ENCODE peak calls at places on chromosome 1, in eight cellular contexts. One of them, this sample, is unnamed.

GRCh38 chr1:162151900-162152829 is 82.7 kb downstream of the NOS1AP start:
- DNase-seq in A549: no peak
- DNase-seq in heart right ventricle: no peak
- DNase-seq in IMR-90: peak
- DNase-seq in gastrocnemius medialis: no peak
- DNase-seq in left lung: no peak
- DNase-seq in fibroblast of lung: peak
- DNase-seq in neural progenitor cell: no peak
- DNase-seq in this sample: peak

GRCh38 chr1:1899266-1899966 is 8.5 kb upstream of the GNB1 start:
- DNase-seq in left lung: no peak
- DNase-seq in gastrocnemius medialis: no peak
- DNase-seq in A549: no peak
- DNase-seq in fibroblast of lung: no peak
- DNase-seq in heart right ventricle: no peak
- DNase-seq in neural progenitor cell: peak
- DNase-seq in IMR-90: no peak
- DNase-seq in this sample: no peak

GRCh38 chr1:160373696-160374095 is 6.8 kb downstream of the NHLH1 start:
- DNase-seq in IMR-90: peak
- DNase-seq in heart right ventricle: no peak
- DNase-seq in neural progenitor cell: peak
- DNase-seq in gastrocnemius medialis: no peak
- DNase-seq in A549: no peak
- DNase-seq in left lung: no peak
- DNase-seq in fibroblast of lung: peak
- DNase-seq in this sample: no peak

GRCh38 chr1:94672934-94673333 is 131.4 kb upstream of the F3 start:
- DNase-seq in neural progenitor cell: no peak
- DNase-seq in fibroblast of lung: peak
- DNase-seq in heart right ventricle: no peak
- DNase-seq in IMR-90: peak
- DNase-seq in gastrocnemius medialis: no peak
- DNase-seq in left lung: no peak
- DNase-seq in A549: no peak
- DNase-seq in this sample: peak

GRCh38 chr1:6157528-6158174 is 22.5 kb downstream of the CHD5 start:
- DNase-seq in IMR-90: peak
- DNase-seq in gastrocnemius medialis: no peak
- DNase-seq in heart right ventricle: no peak
- DNase-seq in A549: peak
- DNase-seq in fibroblast of lung: peak
- DNase-seq in neural progenitor cell: no peak
- DNase-seq in left lung: no peak
- DNase-seq in this sample: peak

GRCh38 chr1:153262462-153263157 is 3.1 kb downstream of the LORICRIN start:
- DNase-seq in A549: no peak
- DNase-seq in heart right ventricle: no peak
- DNase-seq in fibroblast of lung: no peak
- DNase-seq in gastrocnemius medialis: no peak
- DNase-seq in neural progenitor cell: no peak
- DNase-seq in left lung: no peak
- DNase-seq in IMR-90: no peak
- DNase-seq in this sample: no peak

GRCh38 chr1:111638320-111638719 is 18.7 kb downstream of the RAP1A start:
- DNase-seq in IMR-90: no peak
- DNase-seq in fibroblast of lung: no peak
- DNase-seq in A549: no peak
- DNase-seq in left lung: no peak
- DNase-seq in neural progenitor cell: no peak
- DNase-seq in gastrocnemius medialis: no peak
- DNase-seq in heart right ventricle: no peak
- DNase-seq in this sample: no peak

GRCh38 chr1:196690582-196690981 is 38.7 kb downstream of the CFH start:
- DNase-seq in gastrocnemius medialis: no peak
- DNase-seq in fibroblast of lung: no peak
- DNase-seq in neural progenitor cell: peak
- DNase-seq in IMR-90: no peak
- DNase-seq in A549: no peak
- DNase-seq in heart right ventricle: no peak
- DNase-seq in left lung: no peak
- DNase-seq in this sample: no peak

GRCh38 chr1:234683856-234684632 is 74.1 kb upstream of the IRF2BP2 start:
- DNase-seq in neural progenitor cell: no peak
- DNase-seq in gastrocnemius medialis: peak
- DNase-seq in left lung: peak
- DNase-seq in IMR-90: peak
- DNase-seq in fibroblast of lung: peak
- DNase-seq in A549: peak
- DNase-seq in heart right ventricle: peak
- DNase-seq in this sample: peak

GRCh38 chr1:32349211-32349708 is 13.0 kb downstream of the FAM229A start:
- DNase-seq in left lung: peak
- DNase-seq in fibroblast of lung: peak
- DNase-seq in A549: no peak
- DNase-seq in neural progenitor cell: no peak
- DNase-seq in heart right ventricle: peak
- DNase-seq in gastrocnemius medialis: no peak
- DNase-seq in IMR-90: peak
- DNase-seq in this sample: peak

GRCh38 chr1:214146523-214146922 is 134.4 kb upstream of the SMYD2 start:
- DNase-seq in fibroblast of lung: peak
- DNase-seq in IMR-90: no peak
- DNase-seq in neural progenitor cell: no peak
- DNase-seq in A549: no peak
- DNase-seq in heart right ventricle: no peak
- DNase-seq in left lung: no peak
- DNase-seq in gastrocnemius medialis: no peak
- DNase-seq in this sample: no peak

GRCh38 chr1:60564856-60565445 is 491.4 kb upstream of the C1orf87 start:
- DNase-seq in heart right ventricle: no peak
- DNase-seq in A549: no peak
- DNase-seq in IMR-90: no peak
- DNase-seq in left lung: no peak
- DNase-seq in gastrocnemius medialis: no peak
- DNase-seq in neural progenitor cell: no peak
- DNase-seq in fibroblast of lung: peak
- DNase-seq in this sample: no peak

GRCh38 chr1:18322353-18323032 is 158.2 kb upstream of the KLHDC7A start:
- DNase-seq in IMR-90: no peak
- DNase-seq in left lung: no peak
- DNase-seq in A549: peak
- DNase-seq in neural progenitor cell: peak
- DNase-seq in gastrocnemius medialis: no peak
- DNase-seq in fibroblast of lung: no peak
- DNase-seq in heart right ventricle: no peak
- DNase-seq in this sample: no peak

GRCh38 chr1:12300706-12301105 is 70.9 kb downstream of the VPS13D start:
- DNase-seq in IMR-90: no peak
- DNase-seq in fibroblast of lung: no peak
- DNase-seq in gastrocnemius medialis: no peak
- DNase-seq in left lung: no peak
- DNase-seq in A549: no peak
- DNase-seq in neural progenitor cell: no peak
- DNase-seq in heart right ventricle: no peak
- DNase-seq in this sample: no peak

GRCh38 chr1:29497395-29498125 is 261.2 kb downstream of the PTPRU start:
- DNase-seq in IMR-90: no peak
- DNase-seq in left lung: no peak
- DNase-seq in neural progenitor cell: no peak
- DNase-seq in A549: no peak
- DNase-seq in fibroblast of lung: no peak
- DNase-seq in gastrocnemius medialis: no peak
- DNase-seq in heart right ventricle: no peak
- DNase-seq in this sample: no peak

GRCh38 chr1:116738673-116739370 is 15.4 kb upstream of the CD2 start:
- DNase-seq in heart right ventricle: no peak
- DNase-seq in fibroblast of lung: no peak
- DNase-seq in IMR-90: no peak
- DNase-seq in neural progenitor cell: no peak
- DNase-seq in gastrocnemius medialis: no peak
- DNase-seq in left lung: no peak
- DNase-seq in A549: no peak
- DNase-seq in this sample: no peak

GRCh38 chr1:91885331-91885715 is 628 bp downstream of the TGFBR3 start:
- DNase-seq in heart right ventricle: peak
- DNase-seq in gastrocnemius medialis: no peak
- DNase-seq in A549: no peak
- DNase-seq in left lung: peak
- DNase-seq in fibroblast of lung: no peak
- DNase-seq in neural progenitor cell: peak
- DNase-seq in IMR-90: peak
- DNase-seq in this sample: no peak

GRCh38 chr1:151825811-151826660 is 5.6 kb downstream of the RORC start:
- DNase-seq in fibroblast of lung: no peak
- DNase-seq in neural progenitor cell: peak
- DNase-seq in gastrocnemius medialis: peak
- DNase-seq in left lung: no peak
- DNase-seq in IMR-90: no peak
- DNase-seq in A549: no peak
- DNase-seq in heart right ventricle: no peak
- DNase-seq in this sample: no peak

GRCh38 chr1:178310685-178311105 is 186.1 kb downstream of the CLEC20A start:
- DNase-seq in A549: peak
- DNase-seq in left lung: no peak
- DNase-seq in fibroblast of lung: peak
- DNase-seq in IMR-90: peak
- DNase-seq in heart right ventricle: no peak
- DNase-seq in neural progenitor cell: peak
- DNase-seq in gastrocnemius medialis: no peak
- DNase-seq in this sample: peak

GRCh38 chr1:169124459-169124858 is 18.0 kb downstream of the ATP1B1 start:
- DNase-seq in heart right ventricle: no peak
- DNase-seq in neural progenitor cell: no peak
- DNase-seq in fibroblast of lung: no peak
- DNase-seq in left lung: no peak
- DNase-seq in A549: no peak
- DNase-seq in IMR-90: no peak
- DNase-seq in gastrocnemius medialis: no peak
- DNase-seq in this sample: no peak

DNA sequence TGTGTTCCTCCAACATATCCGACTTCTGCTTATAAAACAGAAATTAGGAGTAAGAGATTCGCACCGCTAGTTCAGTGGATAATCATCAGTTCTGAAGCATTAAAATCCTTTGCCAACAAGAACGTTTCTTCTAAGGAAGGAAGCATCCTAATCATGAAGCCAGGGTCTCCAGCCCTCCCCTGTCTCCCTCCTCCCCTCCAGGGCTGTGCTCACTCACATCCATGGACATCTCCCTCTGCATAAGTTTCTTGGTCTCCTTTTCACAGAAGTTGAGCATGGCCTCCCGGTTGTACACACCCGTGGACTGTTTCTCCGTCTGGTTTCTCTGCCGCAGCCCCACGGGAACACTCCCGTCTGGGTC is 505 bp downstream of the LMOD1 start:
- DNase-seq in A549: no peak
- DNase-seq in neural progenitor cell: no peak
- DNase-seq in IMR-90: no peak
- DNase-seq in gastrocnemius medialis: no peak
- DNase-seq in heart right ventricle: no peak
- DNase-seq in fibroblast of lung: no peak
- DNase-seq in left lung: no peak
- DNase-seq in this sample: no peak
- H3K4me3 ChIP-seq in A549: no peak
- H3K4me3 ChIP-seq in neural progenitor cell: peak
- H3K4me3 ChIP-seq in IMR-90: peak
- H3K4me3 ChIP-seq in gastrocnemius medialis: peak
- H3K4me3 ChIP-seq in heart right ventricle: peak
- H3K4me3 ChIP-seq in fibroblast of lung: peak
- H3K4me3 ChIP-seq in left lung: peak
- H3K4me3 ChIP-seq in this sample: peak

GRCh38 chr1:210652329-210652954 is 323.7 kb downstream of the HHAT start:
- DNase-seq in neural progenitor cell: no peak
- DNase-seq in left lung: no peak
- DNase-seq in IMR-90: no peak
- DNase-seq in heart right ventricle: no peak
- DNase-seq in gastrocnemius medialis: no peak
- DNase-seq in fibroblast of lung: no peak
- DNase-seq in A549: no peak
- DNase-seq in this sample: no peak
- H3K4me3 ChIP-seq in neural progenitor cell: no peak
- H3K4me3 ChIP-seq in left lung: no peak
- H3K4me3 ChIP-seq in IMR-90: no peak
- H3K4me3 ChIP-seq in heart right ventricle: no peak
- H3K4me3 ChIP-seq in gastrocnemius medialis: no peak
- H3K4me3 ChIP-seq in fibroblast of lung: no peak
- H3K4me3 ChIP-seq in A549: no peak
- H3K4me3 ChIP-seq in this sample: no peak

DNA sequence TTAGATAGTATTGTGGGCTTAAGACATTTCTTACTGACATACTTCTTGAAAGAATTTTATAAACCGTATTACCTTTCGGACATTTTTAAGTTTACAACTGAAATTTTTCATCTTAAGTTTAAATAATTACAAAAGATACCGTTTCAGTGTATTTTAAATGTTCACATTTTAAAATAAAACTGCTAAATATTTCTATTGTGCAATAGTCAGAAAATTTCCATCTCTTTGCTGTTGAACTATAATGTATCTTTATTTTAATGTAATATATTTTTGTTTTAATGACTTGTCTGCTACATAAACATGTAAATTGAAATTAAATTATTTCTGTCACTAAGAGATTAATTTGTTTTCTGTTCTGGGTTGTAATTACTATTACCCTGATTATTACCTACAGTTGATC is 74.2 kb upstream of the KIAA1614 start:
- DNase-seq in IMR-90: no peak
- DNase-seq in heart right ventricle: no peak
- DNase-seq in fibroblast of lung: no peak
- DNase-seq in left lung: no peak
- DNase-seq in gastrocnemius medialis: no peak
- DNase-seq in neural progenitor cell: no peak
- DNase-seq in A549: no peak
- DNase-seq in this sample: no peak
- H3K4me3 ChIP-seq in IMR-90: no peak
- H3K4me3 ChIP-seq in heart right ventricle: no peak
- H3K4me3 ChIP-seq in fibroblast of lung: no peak
- H3K4me3 ChIP-seq in left lung: no peak
- H3K4me3 ChIP-seq in gastrocnemius medialis: no peak
- H3K4me3 ChIP-seq in neural progenitor cell: no peak
- H3K4me3 ChIP-seq in A549: no peak
- H3K4me3 ChIP-seq in this sample: no peak

DNA sequence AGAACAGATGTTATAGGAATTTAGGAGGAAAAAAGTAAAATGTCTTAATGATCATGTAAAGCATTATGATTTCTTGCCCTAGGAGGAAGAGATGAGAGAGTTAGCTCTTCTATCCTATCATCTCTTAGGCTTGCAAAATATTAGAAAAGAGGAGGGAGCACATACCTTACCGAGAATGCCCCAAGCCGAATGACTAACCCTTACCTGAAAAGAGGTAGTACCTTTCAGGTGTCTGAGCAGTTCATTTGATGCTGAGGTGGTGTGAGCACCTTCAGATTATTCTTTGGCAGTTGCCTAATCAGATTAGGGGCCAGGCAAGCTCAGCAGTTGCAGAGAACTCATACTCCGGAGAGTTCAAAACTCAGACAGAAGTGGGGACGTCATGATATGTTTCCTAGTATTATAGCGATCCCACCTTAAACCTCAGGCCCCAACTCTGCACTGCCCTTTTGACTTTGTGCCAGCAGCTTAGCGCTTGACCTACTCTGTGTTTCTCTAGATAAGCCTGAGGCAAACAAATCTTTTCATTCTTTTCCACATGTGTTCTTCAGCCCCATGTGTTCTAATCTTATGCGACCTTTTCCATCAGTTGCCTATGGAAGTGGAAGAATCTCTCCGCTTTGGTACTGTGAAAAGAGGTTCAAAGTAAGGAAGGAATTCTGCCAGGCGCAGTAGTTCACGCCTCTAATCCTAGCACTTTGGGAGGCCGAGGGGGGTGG is 52.5 kb downstream of the ATP2B4 start:
- DNase-seq in gastrocnemius medialis: no peak
- DNase-seq in neural progenitor cell: no peak
- DNase-seq in IMR-90: no peak
- DNase-seq in A549: no peak
- DNase-seq in heart right ventricle: no peak
- DNase-seq in fibroblast of lung: no peak
- DNase-seq in left lung: no peak
- DNase-seq in this sample: no peak
- H3K4me3 ChIP-seq in gastrocnemius medialis: no peak
- H3K4me3 ChIP-seq in neural progenitor cell: no peak
- H3K4me3 ChIP-seq in IMR-90: no peak
- H3K4me3 ChIP-seq in A549: no peak
- H3K4me3 ChIP-seq in heart right ventricle: no peak
- H3K4me3 ChIP-seq in fibroblast of lung: no peak
- H3K4me3 ChIP-seq in left lung: no peak
- H3K4me3 ChIP-seq in this sample: no peak